ENCODE peak calls at places on chromosomes 4 and X, in six cellular contexts. E, H, U, C, R and G are unnamed samples.

GRCh38 chrX:153944140-153944799 is at the start of gene RENBP:
- DNase-seq in E (no peak), H (no peak), U (peak; percentile 44), C (no peak), R (peak; percentile 47), G (peak; percentile 31)

GRCh38 chr4:175970734-175971133 is 94.9 kb upstream of the WDR17 start:
- DNase-seq in E (no peak), H (no peak), U (peak; percentile 6), C (no peak), R (no peak), G (no peak)

GRCh38 chrX:55907968-55908607 is 190.5 kb downstream of the RRAGB start:
- DNase-seq in E (peak; percentile 2), H (peak; percentile 59), U (peak; percentile 42), C (no peak), R (peak; percentile 44), G (no peak)

GRCh38 chrX:154019633-154020499 is at the start of gene IRAK1:
- DNase-seq in E (peak; percentile 47), H (peak; percentile 70), U (peak; percentile 23), C (no peak), R (peak; percentile 68), G (peak; percentile 29)

GRCh38 chr4:177596035-177596434 is 153.8 kb upstream of the AGA start:
- DNase-seq in E (no peak), H (no peak), U (no peak), C (no peak), R (no peak), G (no peak)

GRCh38 chrX:11666180-11666579 is 460 bp upstream of the ARHGAP6 start:
- DNase-seq in E (no peak), H (no peak), U (peak; percentile 24), C (no peak), R (no peak), G (no peak)

GRCh38 chr4:1509366-1509765 is 103.1 kb upstream of the NKX1-1 start:
- DNase-seq in E (no peak), H (no peak), U (no peak), C (no peak), R (no peak), G (no peak)

GRCh38 chr4:13454786-13455185 is 29.4 kb downstream of the RAB28 start:
- DNase-seq in E (no peak), H (no peak), U (no peak), C (no peak), R (no peak), G (no peak)

GRCh38 chr4:186265683-186266648 is at the start of gene F11:
- DNase-seq in E (no peak), H (no peak), U (no peak), C (no peak), R (no peak), G (no peak)

GRCh38 chrX:23292979-23293651 is 41.5 kb upstream of the PTCHD1 start:
- DNase-seq in E (no peak), H (no peak), U (no peak), C (no peak), R (no peak), G (no peak)

GRCh38 chr4:171565130-171565788 is 247.9 kb upstream of the GALNTL6 start:
- DNase-seq in E (no peak), H (no peak), U (no peak), C (no peak), R (no peak), G (no peak)

GRCh38 chr4:2934077-2934812 is 29.0 kb downstream of the NOP14 start:
- DNase-seq in E (peak; percentile 58), H (peak; percentile 65), U (peak; percentile 30), C (no peak), R (peak; percentile 33), G (peak; percentile 44)

GRCh38 chr4:1342003-1342402 is 5.0 kb upstream of the UVSSA start:
- DNase-seq in E (no peak), H (no peak), U (no peak), C (no peak), R (no peak), G (no peak)

GRCh38 chrX:54825716-54826428 is 18.3 kb downstream of the MAGED2 start:
- DNase-seq in E (no peak), H (no peak), U (no peak), C (no peak), R (no peak), G (no peak)

GRCh38 chr4:7797330-7797729 is 142.3 kb downstream of the AFAP1 start:
- DNase-seq in E (no peak), H (no peak), U (no peak), C (no peak), R (no peak), G (no peak)

GRCh38 chr4:168585168-168586091 is 88.6 kb downstream of the PALLD start:
- DNase-seq in E (no peak), H (no peak), U (peak; percentile 69), C (no peak), R (no peak), G (no peak)

GRCh38 chrX:15737957-15738685 is at the start of gene CA5B:
- DNase-seq in E (peak; percentile 100), H (peak; percentile 100), U (peak; percentile 99), C (peak; percentile 63), R (peak; percentile 99), G (peak; percentile 98)

GRCh38 chr4:76696109-76696508 is 201.8 kb downstream of the SOWAHB start:
- DNase-seq in E (no peak), H (no peak), U (peak; percentile 69), C (no peak), R (no peak), G (no peak)

GRCh38 chr4:1628892-1629703 is 55.0 kb downstream of the FAM53A start:
- DNase-seq in E (peak; percentile 75), H (peak; percentile 81), U (peak; percentile 96), C (peak; percentile 10), R (peak; percentile 59), G (peak; percentile 68)

GRCh38 chrX:153582896-153583295 is 16.0 kb downstream of the CCNQ start:
- DNase-seq in E (peak; percentile 48), H (peak; percentile 76), U (peak; percentile 16), C (no peak), R (peak; percentile 75), G (peak; percentile 53)

GRCh38 chr4:146370841-146371240 is 150.9 kb downstream of the SLC10A7 start:
- DNase-seq in E (no peak), H (no peak), U (no peak), C (no peak), R (no peak), G (no peak)

GRCh38 chrX:134186362-134187121 is 50.4 kb upstream of the CCDC160 start:
- DNase-seq in E (peak; percentile 28), H (peak; percentile 59), U (no peak), C (no peak), R (peak; percentile 18), G (peak; percentile 10)

GRCh38 chr4:140829825-140830224 is 73.6 kb upstream of the TBC1D9 start:
- DNase-seq in E (no peak), H (no peak), U (no peak), C (no peak), R (peak; percentile 59), G (no peak)

GRCh38 chrX:40603446-40603845 is 19.8 kb upstream of the MPC1L start:
- DNase-seq in E (no peak), H (no peak), U (no peak), C (no peak), R (no peak), G (no peak)

GRCh38 chr4:168699224-168699878 is 202.5 kb downstream of the PALLD start:
- DNase-seq in E (no peak), H (no peak), U (no peak), C (no peak), R (no peak), G (no peak)

GRCh38 chr4:101019941-101020401 is 327.4 kb downstream of the PPP3CA start:
- DNase-seq in E (no peak), H (no peak), U (no peak), C (no peak), R (no peak), G (peak; percentile 8)

GRCh38 chr4:140157341-140157740 is 3.4 kb upstream of the MAML3 start:
- DNase-seq in E (no peak), H (no peak), U (no peak), C (no peak), R (no peak), G (no peak)

GRCh38 chr4:102629686-102630085 is 128.5 kb downstream of the NFKB1 start:
- DNase-seq in E (no peak), H (no peak), U (no peak), C (no peak), R (no peak), G (no peak)

GRCh38 chr4:31183256-31183655 is 463.1 kb downstream of the PCDH7 start:
- DNase-seq in E (no peak), H (no peak), U (no peak), C (no peak), R (no peak), G (no peak)

GRCh38 chrX:80812176-80812575 is 2.5 kb upstream of the BRWD3 start:
- DNase-seq in E (no peak), H (no peak), U (no peak), C (no peak), R (peak; percentile 42), G (peak; percentile 5)

GRCh38 chr4:46124773-46125172 is 919 bp upstream of the GABRG1 start:
- DNase-seq in E (no peak), H (no peak), U (peak; percentile 44), C (no peak), R (no peak), G (no peak)

GRCh38 chrX:71178908-71179307 is 34.3 kb downstream of the NLGN3 start:
- DNase-seq in E (peak; percentile 32), H (peak; percentile 65), U (peak; percentile 25), C (no peak), R (peak; percentile 39), G (peak; percentile 32)

GRCh38 chrX:56281789-56282188 is 49.6 kb downstream of the KLF8 start:
- DNase-seq in E (no peak), H (no peak), U (no peak), C (no peak), R (no peak), G (no peak)